ENCODE peak calls at places on chromosomes 12 and 14, in eight cellular contexts. M is heart left ventricle; T is mucosa of gallbladder; H is activated CD8-positive, alpha-beta memory T cell treated with anti-CD3 and anti-CD28 coated beads, Interleukin-2, amount 10 ng/mL, durations not matched to agents 7 days and 5 days; I is CD4-positive, alpha-beta memory T cell; O is left ventricle myocardium inferior; N is activated naive CD4-positive, alpha-beta T cell; B is T-helper 1 cell. C is an unnamed sample.

GRCh38 chr12:109827080-109827479 is 6.1 kb downstream of the TRPV4 start:
- DNase-seq in B (no peak), N (no peak), H (no peak), M (no peak), I (no peak), T (no peak), O (no peak), C (no peak)

GRCh38 chr12:129009833-129010232 is 156.6 kb downstream of the GLT1D1 start:
- DNase-seq in H (no peak), B (no peak), N (no peak), T (peak), O (no peak), M (no peak), I (no peak), C (no peak)

GRCh38 chr12:122067966-122068365 is 10.6 kb upstream of the MLXIP start:
- DNase-seq in T (peak), O (no peak), N (peak), M (peak), I (peak), H (peak), B (no peak), C (no peak)

GRCh38 chr12:70069221-70069811 is 173.9 kb upstream of the CNOT2 start:
- DNase-seq in O (no peak), B (no peak), I (no peak), M (no peak), H (no peak), N (no peak), T (no peak), C (no peak)

GRCh38 chr12:27048822-27049752 is 26.7 kb downstream of the MED21 start:
- DNase-seq in H (no peak), I (no peak), M (no peak), N (no peak), T (no peak), O (no peak), B (no peak), C (peak)

GRCh38 chr14:58395815-58396626 is at the start of gene TOMM20L:
- DNase-seq in T (peak), H (peak), O (peak), B (peak), M (peak), I (peak), N (peak), C (peak)

GRCh38 chr12:6608592-6609311 is 1.6 kb upstream of the CHD4 start:
- DNase-seq in B (peak), I (peak), M (no peak), N (peak), H (peak), T (no peak), O (peak), C (no peak)

GRCh38 chr12:131607658-131608447 is 103.0 kb upstream of the SFSWAP start:
- DNase-seq in I (no peak), M (no peak), H (peak), T (no peak), N (no peak), B (no peak), O (no peak), C (no peak)

GRCh38 chr12:62731378-62731710 is 203.6 kb downstream of the PPM1H start:
- DNase-seq in O (no peak), B (no peak), H (no peak), M (no peak), I (no peak), N (no peak), T (no peak), C (no peak)

GRCh38 chr12:47458273-47458672 is 247.6 kb downstream of the RPAP3 start:
- DNase-seq in I (no peak), T (peak), N (no peak), M (no peak), O (no peak), H (no peak), B (no peak), C (no peak)

GRCh38 chr12:21151184-21151583 is 20.2 kb downstream of the SLCO1B1 start:
- DNase-seq in B (no peak), O (no peak), T (no peak), M (no peak), H (no peak), I (no peak), N (no peak), C (no peak)

GRCh38 chr14:105700622-105701288 is 174.4 kb downstream of the TMEM121 start:
- DNase-seq in B (no peak), T (no peak), O (no peak), H (peak), I (no peak), N (no peak), M (no peak), C (no peak)

GRCh38 chr12:27331299-27331926 is 1.2 kb upstream of the BMAL2 start:
- DNase-seq in H (peak), N (no peak), T (no peak), O (no peak), M (no peak), I (no peak), B (no peak), C (peak)

GRCh38 chr12:11508699-11509098 is 113.3 kb upstream of the PRB2 start:
- DNase-seq in N (no peak), T (no peak), M (no peak), I (no peak), H (no peak), B (no peak), O (no peak), C (no peak)

GRCh38 chr12:104669851-104670337 is 213.1 kb downstream of the CHST11 start:
- DNase-seq in N (no peak), O (peak), I (no peak), M (peak), T (no peak), B (no peak), H (peak), C (no peak)

GRCh38 chr14:95460647-95461478 is 55.6 kb downstream of the SYNE3 start:
- DNase-seq in T (peak), N (no peak), I (no peak), B (no peak), O (no peak), M (no peak), H (no peak), C (peak)

GRCh38 chr12:65164774-65165173 is 4.6 kb upstream of the LEMD3 start:
- DNase-seq in T (no peak), H (no peak), N (no peak), O (no peak), B (no peak), I (no peak), M (no peak), C (no peak)

GRCh38 chr14:98957211-98958047 is 314.6 kb downstream of the BCL11B start:
- DNase-seq in B (no peak), M (peak), O (peak), N (no peak), T (peak), H (peak), I (no peak), C (no peak)

GRCh38 chr14:102828201-102828600 is 51.0 kb downstream of the TRAF3 start:
- DNase-seq in I (no peak), N (no peak), O (no peak), B (no peak), H (no peak), T (no peak), M (no peak), C (no peak)

GRCh38 chr12:126434412-126434811 is 1369.2 kb downstream of the AACS start:
- DNase-seq in I (no peak), B (no peak), O (no peak), H (no peak), T (no peak), M (no peak), N (no peak), C (no peak)

GRCh38 chr12:123049398-123050250 is 69.1 kb downstream of the ARL6IP4 start:
- DNase-seq in H (no peak), T (no peak), N (no peak), O (no peak), I (no peak), M (no peak), B (no peak), C (no peak)

GRCh38 chr14:22994762-22995275 is 12.5 kb upstream of the AJUBA start:
- DNase-seq in M (no peak), B (no peak), I (peak), H (no peak), T (no peak), O (no peak), N (peak), C (no peak)

GRCh38 chr12:8860165-8860961 is 37.9 kb downstream of the A2ML1 start:
- DNase-seq in O (peak), B (no peak), N (peak), T (peak), H (no peak), M (peak), I (peak), C (no peak)

GRCh38 chr14:100629696-100630095 is 42.5 kb upstream of the BEGAIN start:
- DNase-seq in B (no peak), H (no peak), O (no peak), I (no peak), N (no peak), M (no peak), T (no peak), C (no peak)

GRCh38 chr12:103571286-103571685 is 15.8 kb upstream of the STAB2 start:
- DNase-seq in H (no peak), M (peak), B (no peak), I (no peak), T (peak), N (no peak), O (peak), C (no peak)

C was measured in AG04450.